ENCODE peak calls at places on chromosomes 2 and 18, in seven cellular contexts. B, R, O, J, X, K and M are unnamed samples.

GRCh38 chr2:95348609-95349567 is 51.7 kb downstream of the KCNIP3 start:
- DNase-seq in B (no peak), R (peak; percentile 36), O (no peak), J (no peak), X (no peak), K (no peak), M (no peak)

GRCh38 chr18:43869451-43870008 is 592.2 kb upstream of the SYT4 start:
- DNase-seq in B (no peak), R (no peak), O (no peak), J (no peak), X (no peak), K (no peak), M (no peak)

GRCh38 chr18:11817229-11817628 is 34.0 kb upstream of the CHMP1B start:
- DNase-seq in B (no peak), R (no peak), O (no peak), J (no peak), X (no peak), K (no peak), M (no peak)

GRCh38 chr2:95303191-95303914 is 6.2 kb downstream of the KCNIP3 start:
- DNase-seq in B (no peak), R (no peak), O (peak; percentile 76), J (no peak), X (no peak), K (no peak), M (no peak)

GRCh38 chr18:69128978-69129377 is 271.7 kb upstream of the DOK6 start:
- DNase-seq in B (no peak), R (peak; percentile 45), O (no peak), J (no peak), X (no peak), K (no peak), M (no peak)

GRCh38 chr2:138493334-138493733 is 8.2 kb upstream of the SPOPL start:
- DNase-seq in B (no peak), R (no peak), O (no peak), J (no peak), X (peak; percentile 53), K (no peak), M (no peak)

GRCh38 chr2:61368687-61369665 is 101.9 kb downstream of the USP34 start:
- DNase-seq in B (no peak), R (no peak), O (no peak), J (no peak), X (peak; percentile 46), K (no peak), M (no peak)

GRCh38 chr2:160482673-160483072 is 10.9 kb downstream of the RBMS1 start:
- DNase-seq in B (no peak), R (no peak), O (peak; percentile 60), J (no peak), X (no peak), K (no peak), M (no peak)

GRCh38 chr2:235506291-235506996 is 12.6 kb downstream of the AGAP1 start:
- DNase-seq in B (no peak), R (no peak), O (no peak), J (no peak), X (no peak), K (no peak), M (no peak)

GRCh38 chr2:213315168-213315876 is 31.1 kb downstream of the SPAG16 start:
- DNase-seq in B (no peak), R (no peak), O (no peak), J (no peak), X (no peak), K (peak; percentile 11), M (no peak)

GRCh38 chr2:140246957-140247356 is 1466.8 kb upstream of the NXPH2 start:
- DNase-seq in B (no peak), R (no peak), O (no peak), J (no peak), X (no peak), K (no peak), M (no peak)

GRCh38 chr2:133324150-133324561 is 244.1 kb downstream of the NCKAP5 start:
- DNase-seq in B (no peak), R (no peak), O (no peak), J (no peak), X (no peak), K (no peak), M (no peak)

GRCh38 chr2:42753188-42753813 is 10.6 kb downstream of the OXER1 start:
- DNase-seq in B (no peak), R (no peak), O (no peak), J (no peak), X (no peak), K (no peak), M (no peak)

GRCh38 chr2:42754776-42755140 is 9.2 kb downstream of the OXER1 start:
- DNase-seq in B (no peak), R (no peak), O (peak; percentile 38), J (no peak), X (no peak), K (no peak), M (no peak)

GRCh38 chr2:42755161-42755900 is 8.6 kb downstream of the OXER1 start:
- DNase-seq in B (no peak), R (no peak), O (peak; percentile 56), J (no peak), X (no peak), K (no peak), M (no peak)

GRCh38 chr2:42752299-42752698 is 11.6 kb downstream of the OXER1 start:
- DNase-seq in B (no peak), R (no peak), O (no peak), J (no peak), X (no peak), K (peak; percentile 71), M (no peak)

DNA sequence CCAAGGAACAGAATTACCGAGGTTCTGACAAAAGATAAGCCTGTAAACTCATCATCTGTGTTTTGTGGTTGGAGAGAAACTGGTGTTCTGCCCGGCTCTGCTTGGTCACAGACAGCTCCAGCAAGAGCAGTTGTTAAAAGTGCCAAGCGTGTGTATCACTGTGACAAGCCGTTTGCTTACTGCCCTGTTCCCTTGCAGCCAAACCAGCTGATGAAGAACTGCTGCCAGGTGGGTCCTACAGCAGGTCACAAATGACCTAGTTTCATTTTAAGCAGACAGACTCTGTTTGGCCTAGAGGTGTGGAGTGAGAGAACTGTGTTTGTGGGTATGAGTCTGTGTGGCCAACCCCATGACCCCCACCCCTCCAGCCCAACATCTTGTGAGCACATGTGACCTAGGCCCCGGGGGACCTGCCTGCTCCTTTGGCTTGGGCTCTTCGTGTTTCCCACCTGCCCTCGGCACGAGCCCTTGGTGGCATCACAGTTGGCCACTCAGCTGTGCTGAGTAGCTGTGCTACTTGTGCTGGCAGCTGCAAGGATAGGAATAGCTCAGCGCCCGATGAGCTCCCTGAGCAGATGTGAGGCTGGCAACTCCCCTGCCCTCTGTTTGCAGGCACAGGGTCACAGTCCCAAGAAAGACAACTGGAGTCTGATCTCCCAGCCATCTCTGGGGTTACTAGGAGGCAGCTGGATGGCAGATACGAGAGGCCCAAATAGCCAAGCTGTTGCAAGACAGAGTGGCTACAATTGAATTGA is 9.7 kb downstream of the OXER1 start:
- DNase-seq in B (no peak), R (no peak), O (peak; percentile 72), J (no peak), X (no peak), K (peak; percentile 76), M (no peak)
- TF ChIP-seq JUND in B (no peak), R (no peak), O (no peak), J (no peak), X (no peak), K (no peak), M (no peak)

GRCh38 chr2:201781583-201782051 is 884 bp upstream of the ALS2 start:
- DNase-seq in B (no peak), R (peak; percentile 50), O (peak; percentile 33), J (no peak), X (no peak), K (no peak), M (no peak)
- TF ChIP-seq JUND in B (no peak), R (no peak), O (no peak), J (no peak), X (no peak), K (no peak), M (no peak)

GRCh38 chr2:148699830-148700229 is 55.3 kb downstream of the EPC2 start:
- DNase-seq in B (no peak), R (no peak), O (no peak), J (no peak), X (no peak), K (no peak), M (no peak)

GRCh38 chr2:148701877-148702276 is 57.3 kb downstream of the EPC2 start:
- DNase-seq in B (no peak), R (no peak), O (no peak), J (no peak), X (no peak), K (no peak), M (no peak)

GRCh38 chr2:148701039-148701438 is 56.5 kb downstream of the EPC2 start:
- DNase-seq in B (no peak), R (no peak), O (no peak), J (no peak), X (no peak), K (no peak), M (no peak)

GRCh38 chr2:148704247-148704646 is 59.7 kb downstream of the EPC2 start:
- DNase-seq in B (no peak), R (no peak), O (no peak), J (no peak), X (no peak), K (no peak), M (no peak)

GRCh38 chr2:148702475-148702874 is 57.9 kb downstream of the EPC2 start:
- DNase-seq in B (no peak), R (no peak), O (no peak), J (no peak), X (no peak), K (no peak), M (no peak)
- TF ChIP-seq JUND in B (no peak), R (no peak), O (no peak), J (no peak), X (no peak), K (no peak), M (no peak)

GRCh38 chr2:238098854-238099708 is 1.1 kb upstream of the ESPNL start:
- DNase-seq in B (no peak), R (peak; percentile 38), O (peak; percentile 43), J (no peak), X (no peak), K (no peak), M (no peak)

GRCh38 chr2:238099709-238100048 is 461 bp upstream of the ESPNL start:
- DNase-seq in B (no peak), R (peak; percentile 46), O (peak; percentile 25), J (no peak), X (no peak), K (no peak), M (no peak)

GRCh38 chr2:238100821-238101771 is 956 bp downstream of the ESPNL start:
- DNase-seq in B (no peak), R (peak; percentile 52), O (peak; percentile 36), J (no peak), X (no peak), K (no peak), M (no peak)

GRCh38 chr2:238101891-238102841 is 2.0 kb downstream of the ESPNL start:
- DNase-seq in B (no peak), R (peak; percentile 57), O (peak; percentile 52), J (no peak), X (no peak), K (no peak), M (no peak)

GRCh38 chr2:238100049-238100820 is at the start of gene ESPNL:
- DNase-seq in B (no peak), R (peak; percentile 51), O (peak; percentile 66), J (no peak), X (peak; percentile 24), K (no peak), M (no peak)
- TF ChIP-seq JUND in B (no peak), R (no peak), O (no peak), J (no peak), X (no peak), K (no peak), M (no peak)